ENCODE peak calls at places on chromosomes 5 and 9, in seven cellular contexts. K is GM06990; N is amniotic stem cell; Q is NCI-H345; X is endothelial cell; G is lower leg skin; J is stimulated activated CD8-positive, alpha-beta memory T cell treated with anti-CD3 and anti-CD28 coated beads, Interleukin-15, amount 100 ng/mL, for 1 hour. W is an unnamed sample.
A peak's percentile ranks its signal among the peaks of the same experiment; 100 is the strongest.

GRCh38 chr9:38196721-38197120 is 127.7 kb upstream of the SHB start:
- DNase-seq in K (no peak), N (no peak), Q (no peak), X (no peak), G (no peak), J (no peak), W (no peak)

GRCh38 chr9:6645153-6646027 is at the start of gene GLDC:
- DNase-seq in K (peak; percentile 85), N (no peak), Q (peak; percentile 93), X (peak; percentile 53), G (peak; percentile 14), J (no peak), W (no peak)

GRCh38 chr9:96045811-96046210 is 170.3 kb downstream of the ERCC6L2 start:
- DNase-seq in K (no peak), N (no peak), Q (no peak), X (no peak), G (no peak), J (no peak), W (no peak)

GRCh38 chr5:10563132-10563939 is 534 bp upstream of the ANKRD33B start:
- DNase-seq in K (peak; percentile 83), N (no peak), Q (no peak), X (peak; percentile 20), G (no peak), J (no peak), W (no peak)

GRCh38 chr5:127705120-127705892 is 2.1 kb downstream of the CCDC192 start:
- DNase-seq in K (no peak), N (peak; percentile 72), Q (no peak), X (no peak), G (no peak), J (no peak), W (no peak)

GRCh38 chr5:83343345-83343744 is 128.2 kb upstream of the VCAN start:
- DNase-seq in K (no peak), N (no peak), Q (no peak), X (no peak), G (no peak), J (no peak), W (no peak)

GRCh38 chr9:109801484-109801883 is 21.5 kb downstream of the PALM2AKAP2 start:
- DNase-seq in K (no peak), N (no peak), Q (no peak), X (no peak), G (no peak), J (no peak), W (no peak)

GRCh38 chr5:142618125-142618524 is 67.8 kb downstream of the FGF1 start:
- DNase-seq in K (no peak), N (no peak), Q (no peak), X (no peak), G (no peak), J (no peak), W (no peak)

GRCh38 chr5:52811067-52811749 is 23.5 kb downstream of the ITGA1 start:
- DNase-seq in K (no peak), N (peak; percentile 49), Q (no peak), X (no peak), G (no peak), J (no peak), W (no peak)

GRCh38 chr5:170211575-170212334 is 21.0 kb upstream of the C5orf58 start:
- DNase-seq in K (no peak), N (no peak), Q (no peak), X (no peak), G (no peak), J (no peak), W (no peak)

GRCh38 chr5:10621837-10622236 is 58.0 kb downstream of the ANKRD33B start:
- DNase-seq in K (no peak), N (no peak), Q (no peak), X (no peak), G (no peak), J (no peak), W (no peak)

GRCh38 chr5:88262116-88262515 is 6.5 kb downstream of the TMEM161B start:
- DNase-seq in K (no peak), N (no peak), Q (no peak), X (no peak), G (no peak), J (no peak), W (no peak)

GRCh38 chr5:5372930-5373329 is 49.5 kb upstream of the ICE1 start:
- DNase-seq in K (no peak), N (no peak), Q (no peak), X (no peak), G (no peak), J (no peak), W (no peak)